ENCODE peak calls at places on chromosomes 13 and 19, in eight cellular contexts. I, T, M, W, H, C, Y and N are unnamed samples.

GRCh38 chr19:3443840-3444694 is 36.3 kb downstream of the SMIM24 start:
- DNase-seq in M (no peak), C (peak; percentile 44), W (peak; percentile 91), Y (no peak), T (peak; percentile 61), H (no peak), I (no peak), N (no peak)

GRCh38 chr19:52722062-52723005 is 12.5 kb downstream of the ZNF611 start:
- DNase-seq in Y (peak; percentile 55), H (no peak), I (no peak), T (peak; percentile 48), W (no peak), M (no peak), C (peak; percentile 86), N (peak; percentile 8)

GRCh38 chr13:28631792-28632191 is 27.1 kb upstream of the POMP start:
- DNase-seq in H (no peak), W (no peak), C (peak; percentile 20), M (no peak), T (no peak), I (no peak), Y (no peak), N (no peak)

GRCh38 chr13:52779028-52779612 is 39.5 kb upstream of the CNMD start:
- DNase-seq in C (no peak), H (no peak), M (no peak), T (no peak), I (no peak), Y (no peak), W (peak; percentile 62), N (no peak)

GRCh38 chr13:26019881-26020535 is 31.8 kb downstream of the SHISA2 start:
- DNase-seq in W (no peak), H (no peak), M (peak; percentile 99), Y (peak; percentile 52), T (peak; percentile 72), I (no peak), C (peak; percentile 0), N (peak; percentile 87)

GRCh38 chr13:19152403-19152802 is 29.2 kb downstream of the TUBA3C start:
- DNase-seq in H (no peak), I (no peak), T (no peak), Y (no peak), W (no peak), C (no peak), M (no peak), N (no peak)

GRCh38 chr13:23673354-23673753 is 103.1 kb downstream of the TNFRSF19 start:
- DNase-seq in M (peak; percentile 61), W (no peak), H (no peak), T (peak; percentile 84), I (no peak), Y (peak; percentile 58), C (peak; percentile 98), N (peak; percentile 87)

GRCh38 chr19:40685563-40685962 is 4.9 kb downstream of the NUMBL start:
- DNase-seq in T (no peak), I (no peak), W (no peak), H (no peak), M (no peak), Y (no peak), C (peak; percentile 38), N (no peak)

GRCh38 chr19:46611791-46612190 is 10.7 kb downstream of the CALM3 start:
- DNase-seq in C (no peak), T (no peak), W (no peak), M (no peak), Y (no peak), I (no peak), H (peak; percentile 54), N (no peak)

GRCh38 chr13:59236979-59237378 is 926.7 kb downstream of the DIAPH3 start:
- DNase-seq in T (no peak), H (no peak), C (no peak), Y (no peak), W (no peak), I (no peak), M (no peak), N (no peak)

GRCh38 chr13:20118268-20119140 is 42.3 kb downstream of the GJA3 start:
- DNase-seq in Y (no peak), M (no peak), T (peak; percentile 53), W (peak; percentile 63), C (peak; percentile 43), H (peak; percentile 91), I (peak; percentile 74), N (no peak)

GRCh38 chr19:53772943-53773342 is 51.2 kb downstream of the NLRP12 start:
- DNase-seq in C (peak; percentile 62), H (no peak), Y (peak; percentile 6), I (peak; percentile 44), W (peak; percentile 81), T (peak; percentile 61), M (no peak), N (peak; percentile 13)

GRCh38 chr19:18669524-18669817 is 14.0 kb upstream of the CRTC1 start:
- DNase-seq in M (no peak), W (no peak), H (no peak), Y (no peak), I (no peak), T (no peak), C (peak; percentile 34), N (peak; percentile 23)

GRCh38 chr13:60327551-60327950 is 69.5 kb upstream of the TDRD3 start:
- DNase-seq in M (no peak), Y (no peak), H (no peak), T (peak; percentile 2), C (no peak), I (no peak), W (no peak), N (no peak)

GRCh38 chr19:18932216-18932841 is 8.7 kb downstream of the HOMER3 start:
- DNase-seq in C (peak; percentile 52), M (no peak), Y (no peak), H (peak; percentile 87), I (peak; percentile 82), W (peak; percentile 97), T (peak; percentile 55), N (no peak)

DNA sequence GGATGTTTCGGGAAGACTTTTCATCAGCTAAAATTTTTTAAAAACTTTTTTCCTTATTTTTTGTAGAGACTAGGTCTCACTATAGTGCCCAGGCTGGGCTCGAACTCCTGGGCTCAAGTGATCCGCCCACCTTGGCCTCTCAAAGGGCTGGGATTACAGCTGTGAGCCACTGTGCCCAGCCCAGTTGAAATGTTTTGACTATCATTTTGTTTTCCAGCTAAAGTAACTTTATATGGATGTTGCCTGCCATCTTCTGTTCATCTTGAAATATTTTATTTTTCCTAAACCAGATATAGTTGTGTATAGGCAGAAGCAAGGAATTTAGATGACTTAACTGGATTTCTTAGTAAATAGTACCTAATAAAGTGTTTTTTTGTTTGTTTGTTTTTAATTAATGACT is 7.0 kb downstream of the CAB39L start:
- DNase-seq in W (no peak), Y (no peak), M (no peak), H (no peak), I (no peak), C (peak; percentile 79), T (peak; percentile 79), N (no peak)
- TF ChIP-seq CTCF in W (no peak), Y (peak; percentile 17), M (peak; percentile 10), H (peak; percentile 22), I (peak; percentile 8), C (peak; percentile 19), T (no peak), N (no peak)

DNA sequence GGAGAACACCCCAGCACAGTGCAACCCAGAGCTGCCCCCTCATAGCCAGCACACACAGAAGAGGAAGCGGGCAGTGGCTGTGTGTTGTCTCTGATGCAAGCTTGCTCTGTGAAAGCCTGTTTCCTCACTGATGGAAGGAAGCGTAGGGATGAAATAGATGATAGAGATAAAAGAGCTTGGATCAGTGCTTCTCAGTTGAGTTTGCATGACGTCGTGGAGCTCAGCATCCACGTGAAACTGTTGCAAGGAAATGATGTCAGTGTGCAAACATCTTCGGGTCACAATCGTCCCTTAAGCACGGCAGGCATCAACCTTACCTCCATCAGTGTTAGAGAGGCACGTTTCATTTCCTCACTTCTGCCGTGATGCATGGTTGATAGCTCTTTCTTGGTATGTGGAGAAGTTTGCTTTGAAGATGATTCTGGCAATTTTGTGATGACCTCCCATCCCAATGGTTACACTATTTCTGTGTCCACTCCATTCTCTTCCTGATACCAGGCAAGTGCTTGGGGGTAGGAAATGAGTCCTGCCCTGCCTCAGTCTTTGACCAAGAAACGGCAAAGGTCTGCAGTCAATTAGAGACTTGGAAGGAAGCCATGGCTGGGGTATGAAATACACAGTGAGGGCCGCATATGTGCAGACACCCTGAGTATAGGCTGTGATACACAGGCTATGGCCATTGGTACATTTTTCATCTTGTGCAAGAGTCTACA is 183.0 kb downstream of the ZNF536 start:
- DNase-seq in W (no peak), C (no peak), T (no peak), H (no peak), M (no peak), Y (no peak), I (no peak), N (no peak)
- H3K4me3 ChIP-seq in W (no peak overlapping the region), C (no peak overlapping the region), T (no peak overlapping the region), H (no peak overlapping the region), M (no peak overlapping the region), Y (no peak overlapping the region), I (no peak overlapping the region), N (no peak overlapping the region)

GRCh38 chr19:15177269-15178116 is 23.3 kb downstream of the NOTCH3 start:
- DNase-seq in M (peak; percentile 5), W (peak; percentile 95), T (peak; percentile 75), H (peak; percentile 91), Y (peak; percentile 6), I (peak; percentile 88), C (peak; percentile 63), N (peak; percentile 20)

GRCh38 chr19:15169541-15170285 is 31.1 kb downstream of the NOTCH3 start:
- DNase-seq in Y (no peak), M (no peak), C (no peak), H (no peak), W (no peak), I (no peak), T (no peak), N (no peak)

GRCh38 chr19:15170345-15170744 is 30.4 kb downstream of the NOTCH3 start:
- DNase-seq in I (no peak), M (no peak), Y (no peak), C (no peak), T (no peak), H (no peak), W (no peak), N (no peak)

GRCh38 chr19:15175609-15176008 is 25.2 kb downstream of the NOTCH3 start:
- DNase-seq in I (no peak), H (no peak), W (no peak), M (no peak), C (no peak), T (no peak), Y (no peak), N (no peak)

DNA sequence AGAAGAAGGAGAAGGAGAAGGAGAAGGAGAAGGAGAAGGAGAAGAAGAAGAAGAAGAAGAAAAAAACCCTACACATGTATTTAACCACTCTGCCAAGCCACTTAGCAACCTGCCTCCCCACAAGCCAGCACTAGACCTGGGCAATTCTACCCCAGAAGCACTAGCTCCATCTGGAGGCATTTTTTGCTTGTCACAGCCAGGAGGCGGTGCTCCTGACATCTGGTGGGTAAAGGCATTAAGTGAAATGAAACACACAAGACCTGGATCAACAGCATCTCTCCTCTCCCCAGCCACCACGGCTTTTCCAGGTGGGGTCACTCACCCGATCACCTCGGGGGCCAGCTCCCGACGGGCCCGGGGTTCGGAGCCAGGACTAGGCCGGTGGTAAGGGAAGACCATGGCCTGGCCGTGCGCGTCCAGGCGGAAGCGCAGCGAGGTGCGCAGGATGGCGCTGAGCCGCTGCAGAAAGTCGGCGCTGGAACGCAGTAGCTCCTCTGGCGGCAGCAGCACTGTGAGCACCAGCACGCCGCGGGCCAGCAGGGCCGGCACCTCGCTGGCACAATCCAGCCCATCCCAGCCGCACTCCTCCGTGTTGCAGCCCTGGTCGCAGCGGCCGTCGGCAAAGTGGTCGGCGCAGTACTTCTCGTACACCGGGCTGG is 26.9 kb downstream of the NOTCH3 start:
- DNase-seq in H (no peak), I (no peak), W (no peak), C (no peak), M (no peak), Y (no peak), T (no peak), N (no peak)
- TF ChIP-seq CTCF in H (no peak), I (no peak), W (no peak), C (no peak), M (peak; percentile 13), Y (peak; percentile 18), T (peak; percentile 19), N (peak; percentile 5)

GRCh38 chr19:55623130-55623868 is 1.1 kb downstream of the ZNF784 start:
- DNase-seq in I (no peak), M (no peak), H (no peak), T (no peak), W (no peak), C (no peak), Y (no peak), N (no peak)
- H3K4me3 ChIP-seq in I (peak overlapping the region; percentile 48), M (no peak overlapping the region), H (peak overlapping the region; percentile 53), T (no peak overlapping the region), W (peak overlapping the region; percentile 80), C (no peak overlapping the region), Y (no peak overlapping the region), N (no peak overlapping the region)